ENCODE peak calls at places on chromosomes 16 and 17, in eight cellular contexts. B is pancreas; Z is GM04503; Q is RCC 7860; T is SK-N-DZ; Y is H9; R is T-cell; N is activated naive CD4-positive, alpha-beta T cell. W is an unnamed sample.

GRCh38 chr17:17874478-17874877 is 37.7 kb upstream of the SREBF1 start:
- DNase-seq in B (no peak), Z (no peak), Q (peak; percentile 8), T (no peak), Y (no peak), R (no peak), N (no peak), W (peak; percentile 28)

GRCh38 chr17:72970794-72971512 is 121.5 kb downstream of the SLC39A11 start:
- DNase-seq in B (no peak), Z (no peak), Q (no peak), T (no peak), Y (no peak), R (no peak), N (no peak), W (no peak)

GRCh38 chr17:17387461-17388362 is 84.5 kb downstream of the NT5M start:
- DNase-seq in B (peak; percentile 87), Z (no peak), Q (no peak), T (peak; percentile 64), Y (peak; percentile 93), R (no peak), N (no peak), W (no peak)

GRCh38 chr17:50428831-50429424 is 2.9 kb downstream of the ACSF2 start:
- DNase-seq in B (no peak), Z (no peak), Q (no peak), T (no peak), Y (no peak), R (no peak), N (no peak), W (peak; percentile 62)

GRCh38 chr17:82743344-82744219 is 8.2 kb downstream of the FN3K start:
- DNase-seq in B (no peak), Z (no peak), Q (no peak), T (no peak), Y (peak; percentile 55), R (no peak), N (no peak), W (no peak)

GRCh38 chr17:41026668-41027471 is at the start of gene KRTAP1-5:
- DNase-seq in B (peak; percentile 30), Z (peak; percentile 95), Q (no peak), T (no peak), Y (no peak), R (no peak), N (no peak), W (peak; percentile 79)

GRCh38 chr16:76474048-76474447 is 196.8 kb downstream of the CNTNAP4 start:
- DNase-seq in B (no peak), Z (no peak), Q (no peak), T (no peak), Y (no peak), R (no peak), N (no peak), W (no peak)

GRCh38 chr16:19356024-19356952 is 61.4 kb upstream of the TMC5 start:
- DNase-seq in B (no peak), Z (no peak), Q (no peak), T (no peak), Y (no peak), R (no peak), N (no peak), W (no peak)

GRCh38 chr16:24645739-24646645 is 83.5 kb upstream of the TNRC6A start:
- DNase-seq in B (no peak), Z (peak; percentile 99), Q (peak; percentile 98), T (no peak), Y (no peak), R (no peak), N (no peak), W (peak; percentile 99)

W was measured in choroid plexus epithelial cell.